ENCODE peak calls at places on chromosome 12, in seven cellular contexts. L, Q, G, W, C, K and A are unnamed samples.

GRCh38 chr12:60162988-60163720 is 567.3 kb downstream of the SLC16A7 start:
- DNase-seq in C (no peak), G (peak; percentile 14), W (no peak), Q (no peak), K (no peak), L (no peak), A (no peak)

GRCh38 chr12:10624631-10625030 is 11.2 kb upstream of the MAGOHB start:
- DNase-seq in K (no peak), W (no peak), Q (no peak), G (no peak), L (no peak), C (no peak), A (no peak)

GRCh38 chr12:94535614-94535932 is 75.9 kb upstream of the CEP83 start:
- DNase-seq in C (no peak), L (no peak), K (no peak), W (no peak), Q (no peak), G (peak; percentile 39), A (no peak)

GRCh38 chr12:6204533-6205143 is 4.4 kb downstream of the CD9 start:
- DNase-seq in L (no peak), G (no peak), K (no peak), W (no peak), C (no peak), Q (no peak), A (no peak)

GRCh38 chr12:68431786-68432185 is 99.6 kb upstream of the MDM1 start:
- DNase-seq in G (no peak), K (no peak), Q (no peak), W (no peak), C (no peak), L (no peak), A (no peak)

GRCh38 chr12:32048791-32049190 is 57.9 kb upstream of the BICD1 start:
- DNase-seq in K (no peak), C (no peak), W (no peak), L (no peak), G (no peak), Q (no peak), A (no peak)

GRCh38 chr12:75908961-75909699 is 122.4 kb downstream of the PHLDA1 start:
- DNase-seq in W (no peak), Q (peak; percentile 52), L (no peak), K (no peak), G (no peak), C (no peak), A (peak; percentile 40)

GRCh38 chr12:14256555-14257169 is 108.8 kb upstream of the ATF7IP start:
- DNase-seq in C (peak; percentile 49), K (peak; percentile 66), W (peak; percentile 85), Q (peak; percentile 74), G (peak; percentile 80), L (peak; percentile 14), A (peak; percentile 64)

GRCh38 chr12:2301531-2302461 is 249.0 kb downstream of the CACNA1C start:
- DNase-seq in Q (no peak), K (no peak), W (no peak), C (no peak), G (no peak), L (no peak), A (no peak)

GRCh38 chr12:128008341-128008740 is 258.6 kb upstream of the TMEM132C start:
- DNase-seq in Q (no peak), W (no peak), G (no peak), L (no peak), K (no peak), C (no peak), A (no peak)